ENCODE peak calls at places on chromosome 2, in four cellular contexts. T, D, Z and G are unnamed samples.

GRCh38 chr2:238881353-238882082 is 33.6 kb downstream of the TWIST2 start:
- DNase-seq in D (no peak), Z (no peak), T (no peak), G (no peak)

GRCh38 chr2:85702172-85702571 is 8.0 kb downstream of the GNLY start:
- DNase-seq in D (no peak), T (no peak), Z (no peak), G (no peak)

GRCh38 chr2:29139731-29140130 is 24.5 kb downstream of the CLIP4 start:
- DNase-seq in D (no peak), T (no peak), Z (no peak), G (no peak)

GRCh38 chr2:123747316-123747715 is 277.8 kb upstream of the CNTNAP5 start:
- DNase-seq in D (no peak), T (no peak), Z (no peak), G (no peak)

GRCh38 chr2:134127496-134127895 is 126.4 kb upstream of the MGAT5 start:
- DNase-seq in T (no peak), D (no peak), Z (no peak), G (no peak)

GRCh38 chr2:219155054-219155644 is 5.5 kb downstream of the NHEJ1 start:
- DNase-seq in D (peak), T (peak), Z (no peak), G (no peak)

GRCh38 chr2:46876741-46877384 is 38.7 kb downstream of the MCFD2 start:
- DNase-seq in Z (no peak), T (peak), D (peak), G (no peak)

GRCh38 chr2:53569957-53570727 is 197.5 kb upstream of the CHAC2 start:
- DNase-seq in T (no peak), Z (no peak), D (no peak), G (no peak)

GRCh38 chr2:234412726-234413125 is 84.2 kb downstream of the ARL4C start:
- DNase-seq in D (no peak), T (peak), Z (no peak), G (no peak)

GRCh38 chr2:128390991-128391630 is 72.4 kb upstream of the HS6ST1 start:
- DNase-seq in T (no peak), D (no peak), Z (no peak), G (no peak)

GRCh38 chr2:233404227-233404626 is 49.9 kb downstream of the DGKD start:
- DNase-seq in D (peak), T (peak), Z (no peak), G (no peak)

GRCh38 chr2:105775809-105776559 is 31.3 kb downstream of the NCK2 start:
- DNase-seq in T (no peak), D (no peak), Z (no peak), G (no peak)

GRCh38 chr2:30782124-30782523 is 25.1 kb downstream of the CAPN13 start:
- DNase-seq in Z (no peak), D (no peak), T (peak), G (no peak)

GRCh38 chr2:199457147-199458016 is at the start of gene SATB2:
- DNase-seq in T (peak), Z (no peak), D (peak), G (no peak)

GRCh38 chr2:216885117-216885553 is 25.3 kb upstream of the TNP1 start:
- DNase-seq in Z (no peak), T (no peak), D (no peak), G (no peak)

GRCh38 chr2:23381084-23381483 is 3.9 kb upstream of the KLHL29 start:
- DNase-seq in D (peak), T (no peak), Z (no peak), G (no peak)

GRCh38 chr2:203340791-203341487 is 12.7 kb downstream of the ABI2 start:
- DNase-seq in Z (no peak), T (no peak), D (no peak), G (peak)

GRCh38 chr2:153059338-153060052 is 341.1 kb downstream of the ARL6IP6 start:
- DNase-seq in D (peak), Z (no peak), T (no peak), G (no peak)
- TF ChIP-seq CTCF in D (no peak), Z (no peak), T (no peak), G (no peak)

DNA sequence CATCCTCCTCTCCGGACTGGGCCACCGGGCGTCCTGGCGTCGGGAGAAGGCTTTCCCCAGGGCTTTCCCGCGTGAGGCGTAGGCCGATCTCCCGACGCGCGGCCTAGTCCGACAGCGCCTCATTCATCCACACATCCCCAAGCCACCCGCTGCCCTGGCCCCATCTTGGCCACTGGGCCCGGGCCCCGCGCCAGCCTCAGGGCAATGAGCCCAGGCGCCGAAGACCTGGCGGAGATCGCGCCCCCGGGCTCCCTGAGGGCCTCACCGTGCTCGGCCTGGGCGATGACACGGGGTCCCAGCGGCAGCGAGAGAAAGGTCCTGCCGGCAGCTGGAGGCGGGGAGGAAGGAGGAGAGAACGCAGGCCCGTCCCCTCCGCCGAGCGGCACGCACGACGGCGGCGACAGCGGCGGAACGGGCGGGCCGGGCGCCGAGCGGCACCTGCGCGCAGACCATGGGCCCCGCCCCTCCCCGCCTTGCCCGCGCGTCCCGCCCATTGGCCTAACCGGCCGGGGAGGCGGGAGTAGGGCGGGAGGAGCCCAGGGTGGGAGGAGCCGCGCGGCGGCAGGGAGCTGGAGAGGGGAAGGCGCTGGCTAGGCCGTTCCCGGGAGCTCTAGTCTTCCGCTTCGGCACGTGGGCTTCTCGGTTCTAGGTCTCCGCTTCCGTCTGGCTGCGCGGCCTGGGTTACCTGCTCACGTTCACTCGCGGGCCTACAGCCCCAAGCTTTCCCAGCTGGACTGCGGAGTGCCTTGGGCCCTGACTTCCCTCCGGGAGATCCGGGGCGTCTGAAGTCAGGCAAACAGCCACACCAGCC is at the start of gene OLA1:
- DNase-seq in D (peak), T (peak), Z (peak), G (peak)
- TF ChIP-seq CTCF in D (no peak), T (no peak), Z (no peak), G (no peak)

DNA sequence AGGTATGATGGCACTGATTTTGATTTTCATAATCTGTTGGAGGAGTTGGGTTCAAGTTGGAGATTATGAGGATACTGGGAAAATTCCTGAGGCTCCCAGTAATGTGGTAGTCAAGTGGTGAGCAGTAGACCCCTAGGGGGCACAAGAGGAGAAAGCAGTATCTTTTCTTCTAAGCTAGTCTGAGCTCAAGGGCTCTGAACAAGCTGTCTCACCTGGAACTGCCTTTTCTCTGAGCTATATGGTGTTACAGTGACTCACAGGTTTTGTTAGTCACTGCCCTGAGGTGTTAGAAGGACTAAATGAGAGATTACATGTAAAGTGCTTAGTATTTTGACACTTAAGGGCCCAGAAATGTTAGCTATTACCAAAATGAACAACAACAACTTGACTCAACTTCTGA is 42.2 kb downstream of the CD302 start:
- DNase-seq in T (no peak), Z (no peak), D (peak), G (no peak)
- TF ChIP-seq CTCF in T (no peak), Z (peak), D (peak), G (no peak)

GRCh38 chr2:25851740-25852503 is 26.4 kb downstream of the ASXL2 start:
- DNase-seq in D (peak), T (peak), Z (no peak), G (no peak)
- TF ChIP-seq CTCF in D (peak), T (peak), Z (peak), G (peak)

DNA sequence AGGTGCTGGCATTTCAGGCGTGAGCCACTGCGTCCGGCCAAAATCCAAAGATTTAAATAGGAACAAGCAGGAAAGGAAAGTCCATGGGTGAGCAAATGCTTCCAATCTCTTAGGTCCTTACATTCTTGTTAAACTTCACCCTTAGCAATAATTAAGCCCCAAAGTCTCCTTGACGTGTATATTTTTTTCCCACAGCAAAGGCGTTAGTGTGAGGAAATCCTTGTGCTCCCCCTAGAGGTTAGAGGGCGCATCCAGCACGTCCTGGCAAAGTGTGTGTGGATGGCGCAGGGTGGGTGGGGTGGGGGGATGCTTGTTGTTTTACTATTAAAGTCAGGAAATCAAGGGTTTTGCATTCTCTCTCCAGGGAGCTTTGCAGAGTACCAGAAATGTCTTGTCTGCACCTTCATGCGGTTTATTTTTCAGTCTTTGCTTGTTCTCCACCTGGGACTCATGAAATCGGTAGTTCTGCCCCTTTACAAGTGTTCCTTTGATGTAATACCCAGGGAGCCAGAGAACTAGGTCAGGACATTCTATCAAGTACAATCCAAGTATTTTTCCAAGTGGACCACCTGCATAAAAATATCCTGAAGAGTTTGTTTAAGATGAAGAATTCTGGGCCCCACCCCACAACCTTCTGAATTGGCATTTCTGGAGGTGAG is 22.2 kb upstream of the ITSN2 start:
- DNase-seq in Z (no peak), D (peak), T (peak), G (no peak)
- TF ChIP-seq CTCF in Z (peak), D (peak), T (peak), G (no peak)

DNA sequence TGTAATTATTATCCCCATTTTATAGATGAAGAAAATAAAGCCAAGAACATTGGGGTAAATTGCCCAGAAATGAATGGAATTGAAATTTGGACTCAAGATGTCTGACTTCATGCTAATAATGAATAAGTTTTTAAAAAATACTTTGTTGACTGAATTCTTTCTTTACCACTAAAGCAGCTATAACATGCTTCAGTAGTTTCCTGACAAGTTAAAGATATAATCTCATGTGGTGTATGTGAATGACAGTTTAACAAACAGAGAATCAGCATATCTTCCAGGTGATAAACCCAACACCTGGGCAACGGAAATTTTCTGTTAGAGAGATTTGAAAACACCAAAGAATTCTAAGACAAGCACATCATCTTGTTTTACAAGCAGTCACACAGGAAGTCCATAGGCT is 372.6 kb upstream of the VRK2 start:
- DNase-seq in T (no peak), Z (no peak), D (no peak), G (no peak)
- TF ChIP-seq CTCF in T (no peak), Z (no peak), D (no peak), G (no peak)

GRCh38 chr2:9110893-9111569 is 95.6 kb upstream of the ASAP2 start:
- DNase-seq in D (no peak), Z (no peak), T (no peak), G (no peak)
- TF ChIP-seq CTCF in D (peak), Z (peak), T (no peak), G (no peak)